ENCODE peak calls at places on chromosomes 5 and 9, in eight cellular contexts. One of them, this sample, is unnamed.

GRCh38 chr9:115944166-115944948 is 209.2 kb upstream of the PAPPA start:
- DNase-seq in OCI-LY7: no peak
- DNase-seq in PC-3: no peak
- DNase-seq in hepatocyte: peak
- DNase-seq in SK-N-SH: no peak
- DNase-seq in GM23338: no peak
- DNase-seq in GM23248: peak
- DNase-seq in HCT116: no peak
- DNase-seq in this sample: peak

GRCh38 chr5:140145818-140146522 is 20.2 kb downstream of the IGIP start:
- DNase-seq in OCI-LY7: no peak
- DNase-seq in GM23338: peak
- DNase-seq in HCT116: no peak
- DNase-seq in SK-N-SH: peak
- DNase-seq in PC-3: peak
- DNase-seq in GM23248: peak
- DNase-seq in hepatocyte: peak
- DNase-seq in this sample: peak

GRCh38 chr5:32030686-32031478 is 143.2 kb downstream of the GOLPH3 start:
- DNase-seq in GM23338: no peak
- DNase-seq in PC-3: no peak
- DNase-seq in GM23248: peak
- DNase-seq in OCI-LY7: no peak
- DNase-seq in SK-N-SH: no peak
- DNase-seq in HCT116: no peak
- DNase-seq in hepatocyte: no peak
- DNase-seq in this sample: no peak

GRCh38 chr5:151924564-151925395 is at the start of gene GLRA1:
- DNase-seq in HCT116: no peak
- DNase-seq in hepatocyte: peak
- DNase-seq in GM23338: peak
- DNase-seq in GM23248: peak
- DNase-seq in OCI-LY7: peak
- DNase-seq in PC-3: peak
- DNase-seq in SK-N-SH: peak
- DNase-seq in this sample: peak

GRCh38 chr5:138706655-138707480 is 46.4 kb upstream of the CTNNA1 start:
- DNase-seq in SK-N-SH: no peak
- DNase-seq in PC-3: peak
- DNase-seq in GM23338: no peak
- DNase-seq in GM23248: peak
- DNase-seq in HCT116: no peak
- DNase-seq in OCI-LY7: no peak
- DNase-seq in hepatocyte: peak
- DNase-seq in this sample: no peak

GRCh38 chr9:129714393-129715051 is 38.3 kb downstream of the PTGES start:
- DNase-seq in PC-3: no peak
- DNase-seq in HCT116: no peak
- DNase-seq in GM23338: no peak
- DNase-seq in SK-N-SH: no peak
- DNase-seq in hepatocyte: peak
- DNase-seq in OCI-LY7: no peak
- DNase-seq in GM23248: peak
- DNase-seq in this sample: no peak

GRCh38 chr9:6008169-6008979 is 7.0 kb downstream of the RANBP6 start:
- DNase-seq in HCT116: peak
- DNase-seq in GM23248: peak
- DNase-seq in GM23338: peak
- DNase-seq in SK-N-SH: peak
- DNase-seq in hepatocyte: peak
- DNase-seq in PC-3: peak
- DNase-seq in OCI-LY7: peak
- DNase-seq in this sample: peak

GRCh38 chr5:84487963-84488362 is 103.3 kb upstream of the EDIL3 start:
- DNase-seq in HCT116: no peak
- DNase-seq in GM23248: peak
- DNase-seq in PC-3: no peak
- DNase-seq in GM23338: no peak
- DNase-seq in SK-N-SH: no peak
- DNase-seq in hepatocyte: peak
- DNase-seq in OCI-LY7: no peak
- DNase-seq in this sample: no peak

GRCh38 chr9:130694205-130694604 is 625 bp downstream of the EXOSC2 start:
- DNase-seq in PC-3: no peak
- DNase-seq in GM23338: no peak
- DNase-seq in SK-N-SH: no peak
- DNase-seq in hepatocyte: no peak
- DNase-seq in GM23248: peak
- DNase-seq in OCI-LY7: peak
- DNase-seq in HCT116: no peak
- DNase-seq in this sample: no peak

GRCh38 chr9:6711403-6711802 is 46.4 kb upstream of the KDM4C start:
- DNase-seq in PC-3: no peak
- DNase-seq in HCT116: no peak
- DNase-seq in GM23338: no peak
- DNase-seq in hepatocyte: no peak
- DNase-seq in OCI-LY7: no peak
- DNase-seq in SK-N-SH: no peak
- DNase-seq in GM23248: peak
- DNase-seq in this sample: no peak

GRCh38 chr5:33321026-33321425 is 119.7 kb upstream of the TARS1 start:
- DNase-seq in hepatocyte: peak
- DNase-seq in GM23338: no peak
- DNase-seq in PC-3: peak
- DNase-seq in GM23248: peak
- DNase-seq in SK-N-SH: no peak
- DNase-seq in OCI-LY7: no peak
- DNase-seq in HCT116: no peak
- DNase-seq in this sample: no peak

GRCh38 chr5:1291611-1292080 is 3.2 kb downstream of the TERT start:
- DNase-seq in GM23338: no peak
- DNase-seq in HCT116: no peak
- DNase-seq in PC-3: no peak
- DNase-seq in GM23248: no peak
- DNase-seq in OCI-LY7: peak
- DNase-seq in SK-N-SH: no peak
- DNase-seq in hepatocyte: no peak
- DNase-seq in this sample: no peak

GRCh38 chr9:127731938-127732337 is 3.2 kb downstream of the TOR2A start:
- DNase-seq in hepatocyte: no peak
- DNase-seq in GM23248: no peak
- DNase-seq in HCT116: no peak
- DNase-seq in OCI-LY7: no peak
- DNase-seq in GM23338: no peak
- DNase-seq in SK-N-SH: no peak
- DNase-seq in PC-3: no peak
- DNase-seq in this sample: no peak

GRCh38 chr5:167378894-167379723 is 912.3 kb upstream of the WWC1 start:
- DNase-seq in hepatocyte: peak
- DNase-seq in PC-3: no peak
- DNase-seq in HCT116: no peak
- DNase-seq in SK-N-SH: no peak
- DNase-seq in OCI-LY7: no peak
- DNase-seq in GM23248: no peak
- DNase-seq in GM23338: peak
- DNase-seq in this sample: no peak

GRCh38 chr9:2709645-2710101 is 7.6 kb upstream of the KCNV2 start:
- DNase-seq in GM23248: peak
- DNase-seq in HCT116: no peak
- DNase-seq in PC-3: no peak
- DNase-seq in GM23338: no peak
- DNase-seq in SK-N-SH: peak
- DNase-seq in hepatocyte: no peak
- DNase-seq in OCI-LY7: peak
- DNase-seq in this sample: no peak

GRCh38 chr5:142032747-142033631 is 20.2 kb upstream of the GNPDA1 start:
- DNase-seq in PC-3: peak
- DNase-seq in hepatocyte: no peak
- DNase-seq in HCT116: no peak
- DNase-seq in GM23248: no peak
- DNase-seq in OCI-LY7: no peak
- DNase-seq in GM23338: no peak
- DNase-seq in SK-N-SH: no peak
- DNase-seq in this sample: no peak

GRCh38 chr5:74241751-74242140 is 398.8 kb downstream of the ENC1 start:
- DNase-seq in HCT116: peak
- DNase-seq in OCI-LY7: no peak
- DNase-seq in SK-N-SH: no peak
- DNase-seq in hepatocyte: peak
- DNase-seq in GM23338: peak
- DNase-seq in GM23248: peak
- DNase-seq in PC-3: peak
- DNase-seq in this sample: no peak

GRCh38 chr9:34123682-34124081 is 2.8 kb downstream of the DCAF12 start:
- DNase-seq in hepatocyte: no peak
- DNase-seq in HCT116: no peak
- DNase-seq in OCI-LY7: peak
- DNase-seq in GM23248: no peak
- DNase-seq in GM23338: no peak
- DNase-seq in SK-N-SH: no peak
- DNase-seq in PC-3: no peak
- DNase-seq in this sample: no peak

GRCh38 chr5:74971947-74972460 is 80.4 kb downstream of the GCNT4 start:
- DNase-seq in OCI-LY7: no peak
- DNase-seq in HCT116: no peak
- DNase-seq in SK-N-SH: no peak
- DNase-seq in hepatocyte: no peak
- DNase-seq in GM23248: no peak
- DNase-seq in GM23338: no peak
- DNase-seq in PC-3: no peak
- DNase-seq in this sample: no peak

GRCh38 chr9:137017071-137017470 is 11.0 kb downstream of the ABCA2 start:
- DNase-seq in SK-N-SH: no peak
- DNase-seq in GM23338: no peak
- DNase-seq in PC-3: no peak
- DNase-seq in GM23248: no peak
- DNase-seq in OCI-LY7: no peak
- DNase-seq in hepatocyte: no peak
- DNase-seq in HCT116: no peak
- DNase-seq in this sample: no peak

GRCh38 chr9:137016436-137016835 is 11.6 kb downstream of the ABCA2 start:
- DNase-seq in hepatocyte: no peak
- DNase-seq in PC-3: no peak
- DNase-seq in SK-N-SH: no peak
- DNase-seq in GM23338: no peak
- DNase-seq in OCI-LY7: no peak
- DNase-seq in GM23248: no peak
- DNase-seq in HCT116: no peak
- DNase-seq in this sample: no peak

GRCh38 chr9:137014776-137015539 is 13.1 kb downstream of the ABCA2 start:
- DNase-seq in OCI-LY7: no peak
- DNase-seq in HCT116: no peak
- DNase-seq in hepatocyte: no peak
- DNase-seq in GM23248: no peak
- DNase-seq in GM23338: no peak
- DNase-seq in PC-3: no peak
- DNase-seq in SK-N-SH: no peak
- DNase-seq in this sample: no peak

GRCh38 chr9:137015540-137015930 is 12.5 kb downstream of the ABCA2 start:
- DNase-seq in OCI-LY7: no peak
- DNase-seq in PC-3: no peak
- DNase-seq in SK-N-SH: no peak
- DNase-seq in GM23248: no peak
- DNase-seq in HCT116: no peak
- DNase-seq in hepatocyte: no peak
- DNase-seq in GM23338: no peak
- DNase-seq in this sample: no peak

DNA sequence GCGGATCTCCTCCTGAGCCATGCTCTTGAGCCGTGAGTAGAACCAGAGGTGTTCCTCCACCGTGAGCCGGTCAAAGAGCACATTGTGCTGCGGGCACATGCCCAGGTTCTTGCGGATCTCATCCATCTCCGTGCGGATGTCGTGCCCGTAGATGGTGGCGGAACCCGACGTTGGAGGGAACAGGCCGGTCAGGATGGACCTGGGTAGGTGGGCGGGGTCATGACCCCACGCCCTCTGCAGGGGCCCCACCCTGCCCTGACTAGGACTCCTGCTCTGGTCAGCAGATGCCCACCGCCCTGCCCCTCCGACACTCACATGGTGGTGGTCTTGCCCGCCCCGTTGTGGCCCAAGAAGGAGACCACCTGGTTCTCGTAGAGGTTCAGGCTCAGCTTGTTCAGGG is 12.1 kb downstream of the ABCA2 start:
- DNase-seq in PC-3: no peak
- DNase-seq in OCI-LY7: no peak
- DNase-seq in GM23248: no peak
- DNase-seq in hepatocyte: no peak
- DNase-seq in HCT116: no peak
- DNase-seq in GM23338: no peak
- DNase-seq in SK-N-SH: no peak
- DNase-seq in this sample: no peak
- TF ChIP-seq EZH2phosphoT487 in PC-3: no peak
- TF ChIP-seq EZH2phosphoT487 in OCI-LY7: no peak
- TF ChIP-seq EZH2phosphoT487 in GM23248: no peak
- TF ChIP-seq EZH2phosphoT487 in hepatocyte: no peak
- TF ChIP-seq EZH2phosphoT487 in HCT116: no peak
- TF ChIP-seq EZH2phosphoT487 in GM23338: no peak
- TF ChIP-seq EZH2phosphoT487 in SK-N-SH: no peak
- TF ChIP-seq EZH2phosphoT487 in this sample: no peak

GRCh38 chr9:134964686-134965085 is 47.0 kb upstream of the FCN1 start:
- DNase-seq in HCT116: no peak
- DNase-seq in hepatocyte: no peak
- DNase-seq in PC-3: no peak
- DNase-seq in OCI-LY7: no peak
- DNase-seq in GM23248: no peak
- DNase-seq in GM23338: no peak
- DNase-seq in SK-N-SH: no peak
- DNase-seq in this sample: no peak
- H3K4me2 ChIP-seq in HCT116: no peak
- H3K4me2 ChIP-seq in hepatocyte: no peak
- H3K4me2 ChIP-seq in PC-3: no peak
- H3K4me2 ChIP-seq in OCI-LY7: no peak
- H3K4me2 ChIP-seq in GM23248: no peak
- H3K4me2 ChIP-seq in GM23338: no peak
- H3K4me2 ChIP-seq in SK-N-SH: no peak
- H3K4me2 ChIP-seq in this sample: no peak

DNA sequence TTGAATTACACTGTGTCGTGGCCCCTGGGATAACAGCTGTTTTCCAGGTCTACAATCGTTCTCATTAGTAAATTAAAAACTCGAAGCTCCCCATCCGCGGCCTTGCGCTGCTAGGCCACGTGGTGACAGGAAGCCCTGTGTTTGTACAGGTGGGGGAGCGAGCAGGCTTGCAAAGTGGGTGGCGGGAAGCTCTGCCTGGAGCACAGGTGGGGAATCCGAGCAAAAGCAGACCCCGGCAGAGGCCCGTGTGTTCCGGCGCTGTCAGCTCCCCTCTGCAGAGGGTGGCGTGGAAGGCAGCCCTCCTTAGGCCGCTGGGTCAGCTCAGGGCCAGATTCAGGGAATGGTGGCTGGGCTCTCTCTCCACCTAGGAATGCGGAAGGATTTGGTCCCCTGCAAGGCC is 59.5 kb upstream of the ERCC6L2 start:
- DNase-seq in GM23248: no peak
- DNase-seq in OCI-LY7: no peak
- DNase-seq in HCT116: no peak
- DNase-seq in SK-N-SH: peak
- DNase-seq in GM23338: peak
- DNase-seq in PC-3: no peak
- DNase-seq in hepatocyte: no peak
- DNase-seq in this sample: no peak
- TF ChIP-seq EZH2phosphoT487 in GM23248: no peak
- TF ChIP-seq EZH2phosphoT487 in OCI-LY7: no peak
- TF ChIP-seq EZH2phosphoT487 in HCT116: no peak
- TF ChIP-seq EZH2phosphoT487 in SK-N-SH: no peak
- TF ChIP-seq EZH2phosphoT487 in GM23338: no peak
- TF ChIP-seq EZH2phosphoT487 in PC-3: no peak
- TF ChIP-seq EZH2phosphoT487 in hepatocyte: no peak
- TF ChIP-seq EZH2phosphoT487 in this sample: no peak

GRCh38 chr5:165808358-165808757 is 2302.9 kb downstream of the MAT2B start:
- DNase-seq in PC-3: peak
- DNase-seq in GM23248: no peak
- DNase-seq in SK-N-SH: no peak
- DNase-seq in GM23338: no peak
- DNase-seq in OCI-LY7: no peak
- DNase-seq in hepatocyte: no peak
- DNase-seq in HCT116: no peak
- DNase-seq in this sample: no peak
- H3K4me2 ChIP-seq in PC-3: no peak
- H3K4me2 ChIP-seq in GM23248: no peak
- H3K4me2 ChIP-seq in SK-N-SH: no peak
- H3K4me2 ChIP-seq in GM23338: no peak
- H3K4me2 ChIP-seq in OCI-LY7: no peak
- H3K4me2 ChIP-seq in hepatocyte: no peak
- H3K4me2 ChIP-seq in HCT116: no peak
- H3K4me2 ChIP-seq in this sample: no peak

This sample was measured in neural progenitor cell.